ENCODE peak calls at places on chromosome 3, in ten cellular contexts. One of them, this sample, is unnamed.

GRCh38 chr3:108590443-108590842 is 921 bp downstream of the DZIP3 start:
- DNase-seq in GM23248: peak; percentile 14
- DNase-seq in sciatic nerve: no peak
- DNase-seq in naive thymus-derived CD8-positive, alpha-beta T cell: peak; percentile 30
- DNase-seq in uterus: no peak
- DNase-seq in posterior cingulate gyrus: no peak
- DNase-seq in upper lobe of right lung: no peak
- DNase-seq in Daoy: peak; percentile 10
- DNase-seq in activated CD4-positive, CD25-positive, alpha-beta regulatory T cell treated with anti-CD3 and anti-CD28 coated beads, Interleukin-2, amount 50 U/mL, for 16 hours: no peak
- DNase-seq in T-helper 1 cell: peak; percentile 14
- DNase-seq in this sample: no peak

GRCh38 chr3:125694761-125695294 is 99.5 kb upstream of the OSBPL11 start:
- DNase-seq in T-helper 1 cell: no peak
- DNase-seq in sciatic nerve: no peak
- DNase-seq in posterior cingulate gyrus: no peak
- DNase-seq in uterus: no peak
- DNase-seq in GM23248: no peak
- DNase-seq in naive thymus-derived CD8-positive, alpha-beta T cell: no peak
- DNase-seq in upper lobe of right lung: no peak
- DNase-seq in activated CD4-positive, CD25-positive, alpha-beta regulatory T cell treated with anti-CD3 and anti-CD28 coated beads, Interleukin-2, amount 50 U/mL, for 16 hours: no peak
- DNase-seq in Daoy: no peak
- DNase-seq in this sample: no peak

GRCh38 chr3:127822166-127822835 is at the start of gene MGLL:
- DNase-seq in GM23248: peak; percentile 65
- DNase-seq in upper lobe of right lung: peak; percentile 78
- DNase-seq in T-helper 1 cell: no peak
- DNase-seq in naive thymus-derived CD8-positive, alpha-beta T cell: no peak
- DNase-seq in Daoy: peak; percentile 67
- DNase-seq in posterior cingulate gyrus: peak; percentile 94
- DNase-seq in uterus: peak; percentile 30
- DNase-seq in activated CD4-positive, CD25-positive, alpha-beta regulatory T cell treated with anti-CD3 and anti-CD28 coated beads, Interleukin-2, amount 50 U/mL, for 16 hours: no peak
- DNase-seq in sciatic nerve: peak; percentile 70
- DNase-seq in this sample: peak; percentile 79

GRCh38 chr3:3038201-3038991 is 71.8 kb downstream of the IL5RA start:
- DNase-seq in uterus: peak; percentile 24
- DNase-seq in sciatic nerve: no peak
- DNase-seq in upper lobe of right lung: no peak
- DNase-seq in activated CD4-positive, CD25-positive, alpha-beta regulatory T cell treated with anti-CD3 and anti-CD28 coated beads, Interleukin-2, amount 50 U/mL, for 16 hours: no peak
- DNase-seq in GM23248: no peak
- DNase-seq in Daoy: peak; percentile 81
- DNase-seq in posterior cingulate gyrus: peak; percentile 51
- DNase-seq in T-helper 1 cell: no peak
- DNase-seq in naive thymus-derived CD8-positive, alpha-beta T cell: no peak
- DNase-seq in this sample: no peak

GRCh38 chr3:54982807-54983206 is 54.9 kb upstream of the LRTM1 start:
- DNase-seq in naive thymus-derived CD8-positive, alpha-beta T cell: no peak
- DNase-seq in uterus: no peak
- DNase-seq in sciatic nerve: no peak
- DNase-seq in Daoy: no peak
- DNase-seq in posterior cingulate gyrus: no peak
- DNase-seq in upper lobe of right lung: no peak
- DNase-seq in GM23248: no peak
- DNase-seq in activated CD4-positive, CD25-positive, alpha-beta regulatory T cell treated with anti-CD3 and anti-CD28 coated beads, Interleukin-2, amount 50 U/mL, for 16 hours: no peak
- DNase-seq in T-helper 1 cell: no peak
- DNase-seq in this sample: no peak

GRCh38 chr3:127754411-127755304 is 67.7 kb downstream of the MGLL start:
- DNase-seq in posterior cingulate gyrus: peak; percentile 70
- DNase-seq in Daoy: no peak
- DNase-seq in T-helper 1 cell: no peak
- DNase-seq in GM23248: no peak
- DNase-seq in sciatic nerve: no peak
- DNase-seq in activated CD4-positive, CD25-positive, alpha-beta regulatory T cell treated with anti-CD3 and anti-CD28 coated beads, Interleukin-2, amount 50 U/mL, for 16 hours: no peak
- DNase-seq in upper lobe of right lung: no peak
- DNase-seq in naive thymus-derived CD8-positive, alpha-beta T cell: no peak
- DNase-seq in uterus: no peak
- DNase-seq in this sample: no peak

GRCh38 chr3:179436517-179436916 is 14.8 kb downstream of the GNB4 start:
- DNase-seq in upper lobe of right lung: no peak
- DNase-seq in activated CD4-positive, CD25-positive, alpha-beta regulatory T cell treated with anti-CD3 and anti-CD28 coated beads, Interleukin-2, amount 50 U/mL, for 16 hours: no peak
- DNase-seq in T-helper 1 cell: no peak
- DNase-seq in GM23248: no peak
- DNase-seq in naive thymus-derived CD8-positive, alpha-beta T cell: no peak
- DNase-seq in uterus: no peak
- DNase-seq in posterior cingulate gyrus: no peak
- DNase-seq in sciatic nerve: no peak
- DNase-seq in Daoy: no peak
- DNase-seq in this sample: no peak

GRCh38 chr3:170680593-170680992 is 94.7 kb upstream of the SLC7A14 start:
- DNase-seq in activated CD4-positive, CD25-positive, alpha-beta regulatory T cell treated with anti-CD3 and anti-CD28 coated beads, Interleukin-2, amount 50 U/mL, for 16 hours: no peak
- DNase-seq in posterior cingulate gyrus: no peak
- DNase-seq in T-helper 1 cell: no peak
- DNase-seq in Daoy: no peak
- DNase-seq in GM23248: no peak
- DNase-seq in sciatic nerve: no peak
- DNase-seq in upper lobe of right lung: no peak
- DNase-seq in naive thymus-derived CD8-positive, alpha-beta T cell: no peak
- DNase-seq in uterus: no peak
- DNase-seq in this sample: no peak

GRCh38 chr3:69115731-69116130 is 6.7 kb downstream of the LMOD3 start:
- DNase-seq in activated CD4-positive, CD25-positive, alpha-beta regulatory T cell treated with anti-CD3 and anti-CD28 coated beads, Interleukin-2, amount 50 U/mL, for 16 hours: no peak
- DNase-seq in upper lobe of right lung: no peak
- DNase-seq in posterior cingulate gyrus: no peak
- DNase-seq in Daoy: no peak
- DNase-seq in GM23248: peak; percentile 78
- DNase-seq in uterus: no peak
- DNase-seq in sciatic nerve: no peak
- DNase-seq in T-helper 1 cell: no peak
- DNase-seq in naive thymus-derived CD8-positive, alpha-beta T cell: no peak
- DNase-seq in this sample: no peak

GRCh38 chr3:126507886-126508285 is 9.7 kb downstream of the UROC1 start:
- DNase-seq in GM23248: no peak
- DNase-seq in posterior cingulate gyrus: peak; percentile 71
- DNase-seq in Daoy: no peak
- DNase-seq in naive thymus-derived CD8-positive, alpha-beta T cell: no peak
- DNase-seq in uterus: no peak
- DNase-seq in upper lobe of right lung: no peak
- DNase-seq in activated CD4-positive, CD25-positive, alpha-beta regulatory T cell treated with anti-CD3 and anti-CD28 coated beads, Interleukin-2, amount 50 U/mL, for 16 hours: no peak
- DNase-seq in T-helper 1 cell: no peak
- DNase-seq in sciatic nerve: no peak
- DNase-seq in this sample: no peak

GRCh38 chr3:122754867-122755835 is 38.5 kb downstream of the HSPBAP1 start:
- DNase-seq in GM23248: peak; percentile 60
- DNase-seq in naive thymus-derived CD8-positive, alpha-beta T cell: peak; percentile 40
- DNase-seq in posterior cingulate gyrus: no peak
- DNase-seq in activated CD4-positive, CD25-positive, alpha-beta regulatory T cell treated with anti-CD3 and anti-CD28 coated beads, Interleukin-2, amount 50 U/mL, for 16 hours: no peak
- DNase-seq in sciatic nerve: no peak
- DNase-seq in Daoy: peak; percentile 44
- DNase-seq in uterus: no peak
- DNase-seq in upper lobe of right lung: no peak
- DNase-seq in T-helper 1 cell: peak; percentile 50
- DNase-seq in this sample: no peak

GRCh38 chr3:111808439-111808838 is 50.6 kb upstream of the PHLDB2 start:
- DNase-seq in uterus: no peak
- DNase-seq in naive thymus-derived CD8-positive, alpha-beta T cell: no peak
- DNase-seq in activated CD4-positive, CD25-positive, alpha-beta regulatory T cell treated with anti-CD3 and anti-CD28 coated beads, Interleukin-2, amount 50 U/mL, for 16 hours: no peak
- DNase-seq in sciatic nerve: no peak
- DNase-seq in Daoy: no peak
- DNase-seq in GM23248: peak; percentile 55
- DNase-seq in upper lobe of right lung: no peak
- DNase-seq in posterior cingulate gyrus: no peak
- DNase-seq in T-helper 1 cell: no peak
- DNase-seq in this sample: no peak

GRCh38 chr3:26100176-26100575 is 310.3 kb downstream of the OXSM start:
- DNase-seq in GM23248: no peak
- DNase-seq in T-helper 1 cell: no peak
- DNase-seq in sciatic nerve: no peak
- DNase-seq in posterior cingulate gyrus: no peak
- DNase-seq in naive thymus-derived CD8-positive, alpha-beta T cell: no peak
- DNase-seq in uterus: no peak
- DNase-seq in activated CD4-positive, CD25-positive, alpha-beta regulatory T cell treated with anti-CD3 and anti-CD28 coated beads, Interleukin-2, amount 50 U/mL, for 16 hours: no peak
- DNase-seq in upper lobe of right lung: no peak
- DNase-seq in Daoy: no peak
- DNase-seq in this sample: no peak

GRCh38 chr3:54274607-54275006 is 152.3 kb downstream of the CACNA2D3 start:
- DNase-seq in GM23248: no peak
- DNase-seq in Daoy: no peak
- DNase-seq in uterus: no peak
- DNase-seq in activated CD4-positive, CD25-positive, alpha-beta regulatory T cell treated with anti-CD3 and anti-CD28 coated beads, Interleukin-2, amount 50 U/mL, for 16 hours: no peak
- DNase-seq in posterior cingulate gyrus: peak; percentile 53
- DNase-seq in upper lobe of right lung: no peak
- DNase-seq in sciatic nerve: no peak
- DNase-seq in T-helper 1 cell: no peak
- DNase-seq in naive thymus-derived CD8-positive, alpha-beta T cell: no peak
- DNase-seq in this sample: no peak